ENCODE peak calls at places on chromosomes 5 and 9, in ten cellular contexts. W, O, L, E, J, V, P, R, U and K are unnamed samples.

GRCh38 chr5:59104400-59105117 is 521.7 kb downstream of the RAB3C start:
- DNase-seq in W (no peak), O (no peak), L (no peak), E (no peak), J (no peak), V (peak), P (no peak), R (no peak), U (no peak), K (peak)

GRCh38 chr9:90724112-90724511 is 77.5 kb upstream of the SYK start:
- DNase-seq in W (no peak), O (no peak), L (no peak), E (no peak), J (no peak), V (no peak), P (no peak), R (no peak), U (no peak), K (no peak)

GRCh38 chr9:113567361-113568080 is 104.0 kb downstream of the RGS3 start:
- DNase-seq in W (no peak), O (no peak), L (no peak), E (no peak), J (no peak), V (no peak), P (no peak), R (no peak), U (no peak), K (no peak)

GRCh38 chr5:135944967-135945560 is 9.7 kb downstream of the LECT2 start:
- DNase-seq in W (peak), O (peak), L (no peak), E (no peak), J (peak), V (peak), P (peak), R (peak), U (no peak), K (peak)

GRCh38 chr9:113349434-113350337 is at the start of gene BSPRY:
- DNase-seq in W (no peak), O (no peak), L (no peak), E (peak), J (no peak), V (no peak), P (no peak), R (peak), U (no peak), K (no peak)

GRCh38 chr9:79686381-79687130 is 114.8 kb downstream of the TLE4 start:
- DNase-seq in W (peak), O (no peak), L (peak), E (no peak), J (no peak), V (peak), P (no peak), R (no peak), U (no peak), K (peak)

GRCh38 chr9:93929231-93929630 is 25.9 kb downstream of the BARX1 start:
- DNase-seq in W (no peak), O (no peak), L (no peak), E (no peak), J (no peak), V (no peak), P (no peak), R (no peak), U (no peak), K (no peak)

GRCh38 chr9:135821116-135821515 is 86.2 kb downstream of the CAMSAP1 start:
- DNase-seq in W (no peak), O (no peak), L (no peak), E (no peak), J (no peak), V (no peak), P (no peak), R (no peak), U (no peak), K (no peak)

GRCh38 chr5:81525690-81526089 is 131.8 kb upstream of the ACOT12 start:
- DNase-seq in W (peak), O (no peak), L (no peak), E (no peak), J (no peak), V (peak), P (no peak), R (no peak), U (no peak), K (peak)

GRCh38 chr5:142283304-142283703 is 41.5 kb downstream of the SPRY4 start:
- DNase-seq in W (no peak), O (no peak), L (no peak), E (no peak), J (no peak), V (no peak), P (no peak), R (no peak), U (no peak), K (no peak)

GRCh38 chr9:93116049-93116961 is 17.7 kb downstream of the NINJ1 start:
- DNase-seq in W (peak), O (peak), L (peak), E (peak), J (peak), V (peak), P (no peak), R (no peak), U (no peak), K (peak)

GRCh38 chr9:3508078-3508431 is 17.7 kb downstream of the RFX3 start:
- DNase-seq in W (no peak), O (no peak), L (no peak), E (no peak), J (no peak), V (no peak), P (no peak), R (no peak), U (no peak), K (no peak)

GRCh38 chr9:106962105-106962504 is 99.1 kb downstream of the ZNF462 start:
- DNase-seq in W (no peak), O (no peak), L (no peak), E (no peak), J (no peak), V (peak), P (no peak), R (no peak), U (no peak), K (peak)

GRCh38 chr5:74372051-74372450 is 268.5 kb downstream of the ENC1 start:
- DNase-seq in W (no peak), O (no peak), L (no peak), E (no peak), J (no peak), V (no peak), P (no peak), R (no peak), U (no peak), K (no peak)

GRCh38 chr9:127651697-127652610 is 39.9 kb downstream of the STXBP1 start:
- DNase-seq in W (no peak), O (no peak), L (no peak), E (no peak), J (no peak), V (no peak), P (no peak), R (no peak), U (no peak), K (no peak)

GRCh38 chr9:130896233-130897012 is at the start of gene QRFP:
- DNase-seq in W (no peak), O (no peak), L (no peak), E (no peak), J (no peak), V (no peak), P (no peak), R (no peak), U (no peak), K (no peak)

GRCh38 chr9:130110166-130110565 is 56.5 kb downstream of the GPR107 start:
- DNase-seq in W (no peak), O (no peak), L (no peak), E (no peak), J (no peak), V (no peak), P (no peak), R (no peak), U (no peak), K (no peak)

GRCh38 chr9:132185164-132186009 is 23.5 kb downstream of the NTNG2 start:
- DNase-seq in W (no peak), O (no peak), L (no peak), E (no peak), J (no peak), V (peak), P (no peak), R (no peak), U (no peak), K (no peak)

GRCh38 chr9:100011062-100011681 is 87.6 kb downstream of the ERP44 start:
- DNase-seq in W (peak), O (no peak), L (peak), E (no peak), J (no peak), V (peak), P (peak), R (peak), U (peak), K (peak)

GRCh38 chr5:122490718-122491117 is 178.7 kb downstream of the SNCAIP start:
- DNase-seq in W (no peak), O (no peak), L (no peak), E (no peak), J (no peak), V (no peak), P (no peak), R (no peak), U (no peak), K (no peak)

GRCh38 chr9:132498811-132499210 is 83.6 kb upstream of the BARHL1 start:
- DNase-seq in W (peak), O (no peak), L (no peak), E (no peak), J (no peak), V (no peak), P (no peak), R (no peak), U (no peak), K (peak)

GRCh38 chr9:83937861-83938455 is 16.7 kb upstream of the KIF27 start:
- DNase-seq in W (peak), O (no peak), L (peak), E (no peak), J (no peak), V (peak), P (peak), R (peak), U (no peak), K (peak)

GRCh38 chr9:136309101-136309801 is 5.4 kb upstream of the CCDC187 start:
- DNase-seq in W (no peak), O (no peak), L (no peak), E (no peak), J (no peak), V (no peak), P (peak), R (peak), U (no peak), K (no peak)

GRCh38 chr9:69357030-69357853 is 32.2 kb downstream of the ENTREP1 start:
- DNase-seq in W (no peak), O (no peak), L (no peak), E (no peak), J (no peak), V (no peak), P (no peak), R (no peak), U (no peak), K (no peak)

GRCh38 chr5:172723508-172723907 is 47.5 kb downstream of the DUSP1 start:
- DNase-seq in W (no peak), O (no peak), L (no peak), E (no peak), J (no peak), V (no peak), P (no peak), R (no peak), U (no peak), K (no peak)

GRCh38 chr9:130779153-130779855 is 55.8 kb upstream of the ABL1 start:
- DNase-seq in W (peak), O (no peak), L (no peak), E (no peak), J (no peak), V (peak), P (no peak), R (no peak), U (no peak), K (peak)